ENCODE peak calls at places on chromosome 21, in ten cellular contexts. C is fibroblast of lung, I is A549, M is K562, W is ovary, Z is uterus, U is AG04450, V is astrocyte of the spinal cord, S is choroid plexus epithelial cell, O is coronary artery. F is an unnamed sample.
A peak's percentile ranks its signal among the peaks of the same experiment; 100 is the strongest.

GRCh38 chr21:42526379-42526727 is 12.7 kb downstream of the SLC37A1 start:
- DNase-seq in C (no peak), I (no peak), M (no peak), W (peak; percentile 60), Z (no peak), U (no peak), V (no peak), S (peak; percentile 21), O (peak; percentile 70), F (no peak)

GRCh38 chr21:37231671-37232070 is 35.5 kb downstream of the VPS26C start:
- DNase-seq in C (no peak), I (no peak), M (no peak), W (no peak), Z (no peak), U (no peak), V (no peak), S (no peak), O (no peak), F (no peak)

GRCh38 chr21:35268261-35268660 is 219.2 kb upstream of the RUNX1 start:
- DNase-seq in C (no peak), I (no peak), M (no peak), W (no peak), Z (no peak), U (no peak), V (no peak), S (no peak), O (no peak), F (no peak)

GRCh38 chr21:42289926-42290325 is 25.3 kb downstream of the TFF3 start:
- DNase-seq in C (no peak), I (no peak), M (no peak), W (no peak), Z (no peak), U (no peak), V (no peak), S (no peak), O (no peak), F (no peak)

GRCh38 chr21:43276811-43277210 is 108.0 kb downstream of the CRYAA start:
- DNase-seq in C (no peak), I (no peak), M (no peak), W (no peak), Z (no peak), U (no peak), V (no peak), S (no peak), O (no peak), F (no peak)

GRCh38 chr21:40714516-40714915 is 132.4 kb downstream of the DSCAM start:
- DNase-seq in C (peak; percentile 14), I (no peak), M (no peak), W (no peak), Z (no peak), U (no peak), V (no peak), S (no peak), O (no peak), F (no peak)

GRCh38 chr21:36686955-36687354 is 12.0 kb upstream of the SIM2 start:
- DNase-seq in C (no peak), I (no peak), M (no peak), W (no peak), Z (no peak), U (no peak), V (no peak), S (no peak), O (no peak), F (no peak)

GRCh38 chr21:37627074-37627473 is 260.5 kb downstream of the DYRK1A start:
- DNase-seq in C (no peak), I (no peak), M (no peak), W (no peak), Z (no peak), U (no peak), V (no peak), S (no peak), O (no peak), F (no peak)

GRCh38 chr21:20313013-20313412 is 685.2 kb upstream of the NCAM2 start:
- DNase-seq in C (no peak), I (no peak), M (no peak), W (no peak), Z (no peak), U (no peak), V (no peak), S (no peak), O (no peak), F (no peak)

GRCh38 chr21:33975548-33976081 is 60.0 kb upstream of the ATP5PO start:
- DNase-seq in C (peak; percentile 67), I (peak; percentile 6), M (no peak), W (no peak), Z (no peak), U (no peak), V (peak; percentile 19), S (no peak), O (no peak), F (no peak)

GRCh38 chr21:44490816-44491215 is 35.5 kb downstream of the LRRC3 start:
- DNase-seq in C (no peak), I (no peak), M (no peak), W (no peak), Z (no peak), U (no peak), V (no peak), S (no peak), O (no peak), F (no peak)

GRCh38 chr21:44492572-44493385 is 37.5 kb downstream of the LRRC3 start:
- DNase-seq in C (no peak), I (no peak), M (no peak), W (no peak), Z (no peak), U (no peak), V (no peak), S (no peak), O (no peak), F (no peak)

GRCh38 chr21:44490405-44490804 is 35.1 kb downstream of the LRRC3 start:
- DNase-seq in C (no peak), I (no peak), M (no peak), W (no peak), Z (no peak), U (no peak), V (no peak), S (no peak), O (no peak), F (no peak)

GRCh38 chr21:44487831-44488230 is 32.5 kb downstream of the LRRC3 start:
- DNase-seq in C (no peak), I (peak; percentile 45), M (peak; percentile 76), W (no peak), Z (no peak), U (no peak), V (peak; percentile 3), S (peak; percentile 54), O (no peak), F (no peak)

DNA sequence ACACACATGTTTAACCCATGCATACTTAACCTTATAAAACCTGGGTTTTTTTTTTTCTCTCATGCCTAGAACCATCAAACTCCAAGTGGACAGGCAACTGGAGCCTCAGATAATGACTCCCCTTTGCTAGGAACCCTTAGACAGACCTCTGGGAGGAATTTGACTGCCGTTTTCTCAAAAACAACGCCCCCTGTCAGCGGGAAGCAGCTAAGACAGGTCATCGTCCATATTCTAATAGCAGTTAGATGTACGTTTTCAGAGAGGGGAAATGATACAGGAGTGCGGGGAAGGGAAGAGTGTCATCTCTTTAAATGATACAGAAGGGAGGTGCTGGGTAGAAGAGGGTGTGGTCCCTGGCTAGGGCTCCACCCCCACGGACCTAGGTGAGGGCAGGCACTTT is 34.7 kb downstream of the LRRC3 start:
- DNase-seq in C (no peak), I (no peak), M (peak; percentile 35), W (no peak), Z (no peak), U (no peak), V (no peak), S (no peak), O (no peak), F (no peak)
- TF ChIP-seq CTCF in C (no peak), I (no peak), M (peak; percentile 34), W (no peak), Z (no peak), U (no peak), V (no peak), S (peak; percentile 10), O (no peak), F (no peak)

DNA sequence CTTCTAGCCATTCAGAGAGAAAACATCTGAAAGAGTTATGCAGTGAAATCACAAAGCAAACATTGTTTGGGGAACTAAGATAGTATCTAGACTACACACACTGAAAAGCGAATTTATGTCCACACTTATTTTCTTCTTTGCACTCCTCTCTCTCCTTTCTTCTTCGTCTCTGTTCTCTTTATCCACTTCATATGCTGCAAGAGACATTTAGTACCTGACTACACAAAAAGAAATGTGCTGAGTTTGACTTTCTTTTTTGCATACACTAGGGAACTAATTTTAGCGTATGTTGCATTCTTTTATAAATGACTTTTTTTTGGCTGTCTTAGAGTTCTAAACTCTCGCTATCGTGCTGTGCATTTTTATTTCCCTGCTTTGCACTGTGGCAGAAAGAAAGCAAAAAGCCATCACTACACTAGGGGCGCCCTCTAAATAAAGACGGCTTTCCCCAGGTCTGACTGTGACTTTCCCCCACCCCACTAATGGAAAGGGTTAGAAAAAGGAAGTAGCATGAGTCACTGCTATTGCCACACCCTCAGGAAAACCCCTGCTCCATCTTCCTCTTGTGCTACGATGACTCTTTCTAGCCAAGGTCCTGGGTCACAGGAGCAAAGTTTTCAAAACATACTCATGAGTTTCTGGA is 65.7 kb downstream of the MAP3K7CL start:
- DNase-seq in C (peak; percentile 93), I (peak; percentile 89), M (peak; percentile 64), W (no peak), Z (no peak), U (peak; percentile 80), V (peak; percentile 89), S (peak; percentile 98), O (no peak), F (no peak)
- H3K4me3 ChIP-seq in C (peak overlapping the region; percentile 17), I (peak overlapping the region; percentile 29), M (no peak overlapping the region), W (no peak overlapping the region), Z (no peak overlapping the region), U (peak overlapping the region; percentile 0), V (peak overlapping the region; percentile 15), S (peak overlapping the region; percentile 7), O (peak overlapping the region; percentile 54), F (no peak overlapping the region)

DNA sequence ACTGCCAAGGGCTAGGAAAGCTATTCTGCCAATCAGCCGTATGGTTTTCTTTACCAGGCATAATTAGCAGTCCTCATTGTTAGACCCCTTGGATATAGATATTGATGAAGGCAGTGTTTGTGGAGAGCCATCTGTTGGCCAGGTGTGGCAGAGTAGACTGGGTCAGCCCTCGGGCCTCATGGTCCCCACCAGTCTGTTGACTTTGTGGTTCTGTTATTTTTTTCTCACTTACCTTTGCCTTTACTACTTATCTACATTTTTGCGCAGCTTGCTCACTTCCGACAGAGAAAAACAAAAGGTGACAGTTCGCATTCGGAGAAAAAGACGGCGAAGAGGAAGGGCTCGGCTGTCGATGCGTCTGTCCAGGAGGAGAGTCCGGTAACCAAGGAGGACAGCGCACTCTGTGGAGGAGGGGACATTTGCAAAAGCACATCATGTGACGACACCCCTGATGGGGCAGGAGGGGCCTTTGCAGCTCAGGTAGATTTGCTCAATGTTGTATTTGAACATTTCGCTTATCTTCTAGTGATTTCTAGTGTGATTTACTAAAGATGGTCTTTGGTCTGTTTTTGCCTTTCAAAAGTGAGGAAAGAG is 2.3 kb downstream of the PCNT start:
- DNase-seq in C (no peak), I (no peak), M (no peak), W (no peak), Z (no peak), U (no peak), V (no peak), S (no peak), O (no peak), F (no peak)
- TF ChIP-seq CTCF in C (no peak), I (no peak), M (peak; percentile 37), W (no peak), Z (no peak), U (no peak), V (no peak), S (no peak), O (no peak), F (no peak)

GRCh38 chr21:29085106-29085752 is 11.8 kb upstream of the CCT8 start:
- DNase-seq in C (no peak), I (no peak), M (no peak), W (no peak), Z (no peak), U (no peak), V (no peak), S (no peak), O (no peak), F (no peak)
- H3K4me3 ChIP-seq in C (no peak overlapping the region), I (no peak overlapping the region), M (no peak overlapping the region), W (no peak overlapping the region), Z (no peak overlapping the region), U (no peak overlapping the region), V (no peak overlapping the region), S (no peak overlapping the region), O (peak overlapping the region; percentile 12), F (no peak overlapping the region)

F was measured in dorsolateral prefrontal cortex.